ENCODE peak calls at places on chromosomes 2 and 18, in eight cellular contexts. V is CD8-positive, alpha-beta T cell; F is left ventricle myocardium inferior; H is IMR-90; R is endodermal cell; Y is body of pancreas; X is thoracic aorta; J is ovary. S is an unnamed sample. For H3K4me1, the result is how much of the 10 kb centered on the place peaks cover.

GRCh38 chr2:71510196-71510807 is 56.9 kb downstream of the DYSF start:
- DNase-seq in V (peak), F (peak), H (peak), R (peak), Y (peak), X (no peak), J (peak), S (no peak)

GRCh38 chr2:12965540-12966269 is 249.0 kb downstream of the TRIB2 start:
- DNase-seq in V (no peak), F (no peak), H (peak), R (no peak), Y (no peak), X (no peak), J (no peak), S (no peak)

GRCh38 chr18:67132919-67133318 is 383.6 kb downstream of the DSEL start:
- DNase-seq in V (no peak), F (no peak), H (no peak), R (no peak), Y (no peak), X (no peak), J (no peak), S (no peak)

GRCh38 chr2:231259104-231259503 is 60.7 kb downstream of the ARMC9 start:
- DNase-seq in V (no peak), F (no peak), H (no peak), R (no peak), Y (no peak), X (no peak), J (no peak), S (no peak)

GRCh38 chr2:206432432-206433082 is 10.8 kb upstream of the ADAM23 start:
- DNase-seq in V (no peak), F (no peak), H (no peak), R (no peak), Y (no peak), X (no peak), J (no peak), S (no peak)

GRCh38 chr2:56040189-56040588 is 116.6 kb upstream of the EFEMP1 start:
- DNase-seq in V (no peak), F (no peak), H (no peak), R (no peak), Y (peak), X (no peak), J (no peak), S (no peak)

GRCh38 chr2:29223851-29224692 is 108.9 kb downstream of the CLIP4 start:
- DNase-seq in V (no peak), F (no peak), H (peak), R (no peak), Y (peak), X (no peak), J (no peak), S (peak)

GRCh38 chr2:43266692-43267091 is 40.3 kb upstream of the ZFP36L2 start:
- DNase-seq in V (no peak), F (peak), H (peak), R (no peak), Y (peak), X (no peak), J (peak), S (no peak)

GRCh38 chr2:174603280-174603679 is 5.7 kb upstream of the WIPF1 start:
- DNase-seq in V (peak), F (no peak), H (peak), R (peak), Y (peak), X (no peak), J (no peak), S (peak)

GRCh38 chr2:174600349-174600748 is 2.7 kb upstream of the WIPF1 start:
- DNase-seq in V (no peak), F (no peak), H (no peak), R (no peak), Y (peak), X (no peak), J (no peak), S (no peak)

GRCh38 chr2:174599310-174599941 is 1.8 kb upstream of the WIPF1 start:
- DNase-seq in V (no peak), F (no peak), H (no peak), R (no peak), Y (no peak), X (no peak), J (no peak), S (no peak)

GRCh38 chr2:174605687-174606086 is 8.1 kb upstream of the WIPF1 start:
- DNase-seq in V (no peak), F (no peak), H (peak), R (no peak), Y (no peak), X (no peak), J (no peak), S (no peak)

DNA sequence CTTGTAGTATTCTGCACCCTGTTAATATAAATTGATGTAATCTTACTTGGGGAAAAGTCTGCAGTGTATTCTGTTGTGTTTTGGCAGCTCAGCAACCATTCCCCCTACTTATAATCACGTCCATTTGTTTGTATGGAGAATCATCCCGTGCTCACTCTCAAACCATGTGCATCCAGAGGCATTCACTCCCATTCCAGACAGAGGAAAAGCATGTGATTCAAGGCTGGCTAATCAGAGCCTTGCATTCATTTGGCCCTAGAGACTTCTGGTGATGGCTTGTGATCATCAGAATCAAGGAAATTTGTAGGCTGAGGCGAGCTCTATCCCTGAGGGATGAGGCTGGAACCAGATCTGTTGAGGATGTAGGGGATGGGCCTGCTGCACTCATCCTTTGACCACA is 5.1 kb upstream of the WIPF1 start:
- DNase-seq in V (no peak), F (no peak), H (no peak), R (no peak), Y (no peak), X (no peak), J (no peak), S (no peak)
- H3K4me1 ChIP-seq in V (half or more), F (under half), H (under half), R (under half), Y (under half), X (under half), J (under half), S (under half)

GRCh38 chr18:48292229-48292628 is 117.0 kb downstream of the ZBTB7C start:
- DNase-seq in V (no peak), F (no peak), H (no peak), R (no peak), Y (no peak), X (no peak), J (no peak), S (no peak)

GRCh38 chr18:48292787-48293409 is 116.3 kb downstream of the ZBTB7C start:
- DNase-seq in V (no peak), F (no peak), H (no peak), R (no peak), Y (no peak), X (no peak), J (no peak), S (no peak)

GRCh38 chr18:48295586-48296311 is 113.4 kb downstream of the ZBTB7C start:
- DNase-seq in V (no peak), F (no peak), H (no peak), R (peak), Y (no peak), X (no peak), J (no peak), S (no peak)

GRCh38 chr18:48294894-48295585 is 114.1 kb downstream of the ZBTB7C start:
- DNase-seq in V (no peak), F (no peak), H (no peak), R (no peak), Y (no peak), X (no peak), J (no peak), S (no peak)

DNA sequence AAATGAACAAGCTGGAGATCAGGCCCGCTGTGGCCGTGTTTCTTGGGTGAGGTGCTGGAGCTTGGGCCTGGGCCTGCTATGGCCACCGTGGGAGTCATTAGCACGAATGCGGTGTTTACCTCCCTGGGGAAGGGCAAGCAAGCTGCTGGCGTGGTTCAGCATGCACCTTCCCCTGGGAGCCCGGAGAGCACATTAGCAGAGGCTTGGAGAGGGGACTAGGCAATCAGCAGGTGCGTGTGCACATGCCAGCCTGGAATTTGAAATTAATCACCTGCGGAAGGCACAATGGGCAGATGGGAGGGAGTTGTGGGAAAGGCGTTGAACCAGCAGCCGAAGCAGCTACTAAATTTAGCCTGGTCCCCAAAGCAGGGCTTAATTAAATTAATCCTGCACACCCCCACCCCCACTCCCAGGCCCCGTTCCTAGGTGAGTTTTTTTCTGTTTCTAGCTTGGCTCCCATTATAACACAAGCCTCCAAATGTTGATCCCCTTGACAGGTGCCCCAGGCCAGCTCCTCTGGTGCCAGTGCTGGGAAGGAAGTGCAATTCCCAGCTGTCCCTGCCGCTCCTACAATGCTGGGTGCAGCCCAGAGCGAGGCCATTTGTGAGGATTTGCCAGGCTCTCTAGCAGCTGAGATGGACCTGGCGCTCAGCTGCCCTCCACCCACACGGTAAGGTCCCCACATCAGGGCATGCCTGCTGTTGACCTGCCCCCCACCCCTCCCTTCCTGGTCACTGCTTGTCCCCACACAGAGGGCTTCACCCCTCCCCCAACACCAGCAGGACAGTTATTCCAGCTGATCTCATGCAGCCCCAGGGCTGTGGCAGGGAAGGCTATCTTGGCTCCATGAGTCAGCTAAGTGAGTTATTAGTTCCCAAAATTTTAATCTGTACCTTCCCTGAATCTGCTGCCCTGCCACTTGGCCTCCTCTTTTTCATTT is 115.0 kb downstream of the ZBTB7C start:
- DNase-seq in V (no peak), F (no peak), H (no peak), R (no peak), Y (peak), X (no peak), J (no peak), S (no peak)
- H3K27ac ChIP-seq in V (no peak), F (no peak), H (no peak), R (peak), Y (no peak), X (peak), J (no peak), S (peak)

DNA sequence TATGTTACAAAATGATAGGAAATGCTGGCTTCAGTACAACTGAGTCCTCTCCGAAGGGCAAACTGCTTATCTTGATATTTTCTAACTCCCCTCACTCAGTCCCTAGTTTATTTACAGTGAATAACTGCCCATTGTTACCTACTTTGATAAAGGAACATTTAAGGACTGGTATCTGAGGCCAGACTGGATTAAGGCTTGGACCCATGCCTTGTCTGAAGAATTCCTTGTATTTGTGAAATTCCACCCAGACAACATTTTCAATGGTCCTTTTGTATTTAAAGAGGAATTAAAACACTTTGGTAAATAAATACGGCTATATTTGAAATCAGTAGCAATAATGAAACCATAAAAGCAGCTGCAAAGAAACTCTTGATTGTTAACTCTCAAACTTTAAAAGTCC is 58.3 kb downstream of the PELI1 start:
- DNase-seq in V (no peak), F (no peak), H (no peak), R (no peak), Y (no peak), X (no peak), J (no peak), S (no peak)
- H3K4me1 ChIP-seq in V (under half), F (under half), H (under half), R (under half), Y (under half), X (under half), J (under half), S (under half)

DNA sequence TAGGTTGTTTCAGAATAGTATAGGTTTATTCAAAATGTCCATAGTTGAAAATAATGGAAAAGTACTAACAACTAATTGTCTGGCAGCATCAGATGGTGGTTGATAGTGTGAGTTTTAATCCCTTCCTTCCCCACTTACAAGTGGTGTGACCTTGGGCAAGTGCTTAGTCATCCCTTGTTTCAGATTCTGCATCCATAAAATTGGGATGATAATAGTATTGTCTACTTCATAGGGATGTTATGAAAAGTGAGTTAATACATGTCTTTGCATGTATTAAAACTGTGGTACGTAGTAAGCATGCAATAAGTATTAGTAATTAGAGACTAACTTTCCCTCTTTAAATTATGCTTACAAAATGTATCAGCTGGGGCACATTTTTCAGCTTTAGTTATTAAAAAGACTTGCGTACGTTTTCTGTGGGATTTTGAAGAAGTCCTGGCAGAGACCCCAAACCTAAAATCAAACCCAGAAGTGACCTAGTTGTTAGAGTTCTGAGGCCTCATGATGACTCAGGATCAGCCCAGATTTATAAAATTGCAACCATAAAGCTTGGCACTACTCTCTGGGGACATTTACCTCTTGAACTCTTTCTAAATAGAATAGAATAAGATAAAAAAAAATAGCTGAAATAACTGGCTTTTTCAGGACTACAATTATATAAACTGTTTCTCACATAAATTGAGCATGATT is 8.6 kb downstream of the ITGA4 start:
- DNase-seq in V (no peak), F (no peak), H (peak), R (no peak), Y (no peak), X (no peak), J (no peak), S (no peak)
- H3K27ac ChIP-seq in V (peak), F (no peak), H (no peak), R (no peak), Y (no peak), X (no peak), J (no peak), S (no peak)

DNA sequence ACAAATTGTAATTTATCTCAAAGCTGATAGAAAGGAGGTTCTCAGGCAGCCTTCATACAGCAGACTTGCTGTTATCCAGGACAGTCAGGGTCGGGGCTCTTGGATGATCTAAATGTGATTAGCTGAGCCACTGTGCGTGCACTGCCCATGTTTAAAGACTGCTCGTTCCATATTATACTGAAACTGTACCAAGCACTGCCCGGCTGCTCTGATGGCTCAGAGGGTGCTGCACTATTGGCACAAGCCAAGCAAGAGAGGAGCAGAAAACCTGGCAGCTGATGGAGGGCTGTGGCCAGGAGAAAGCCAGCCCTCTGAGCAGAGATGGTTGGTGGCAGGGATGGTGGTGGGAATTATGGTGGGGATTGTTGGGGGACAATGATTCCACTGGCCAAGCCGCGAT is 63.4 kb downstream of the COL6A3 start:
- DNase-seq in V (no peak), F (no peak), H (no peak), R (no peak), Y (no peak), X (no peak), J (no peak), S (no peak)
- H3K4me1 ChIP-seq in V (under half), F (under half), H (under half), R (under half), Y (under half), X (under half), J (under half), S (under half)

GRCh38 chr2:46534589-46534988 is 55.2 kb downstream of the TMEM247 start:
- DNase-seq in V (no peak), F (no peak), H (no peak), R (no peak), Y (no peak), X (no peak), J (no peak), S (no peak)
- H3K27ac ChIP-seq in V (no peak), F (no peak), H (no peak), R (no peak), Y (no peak), X (no peak), J (no peak), S (no peak)

DNA sequence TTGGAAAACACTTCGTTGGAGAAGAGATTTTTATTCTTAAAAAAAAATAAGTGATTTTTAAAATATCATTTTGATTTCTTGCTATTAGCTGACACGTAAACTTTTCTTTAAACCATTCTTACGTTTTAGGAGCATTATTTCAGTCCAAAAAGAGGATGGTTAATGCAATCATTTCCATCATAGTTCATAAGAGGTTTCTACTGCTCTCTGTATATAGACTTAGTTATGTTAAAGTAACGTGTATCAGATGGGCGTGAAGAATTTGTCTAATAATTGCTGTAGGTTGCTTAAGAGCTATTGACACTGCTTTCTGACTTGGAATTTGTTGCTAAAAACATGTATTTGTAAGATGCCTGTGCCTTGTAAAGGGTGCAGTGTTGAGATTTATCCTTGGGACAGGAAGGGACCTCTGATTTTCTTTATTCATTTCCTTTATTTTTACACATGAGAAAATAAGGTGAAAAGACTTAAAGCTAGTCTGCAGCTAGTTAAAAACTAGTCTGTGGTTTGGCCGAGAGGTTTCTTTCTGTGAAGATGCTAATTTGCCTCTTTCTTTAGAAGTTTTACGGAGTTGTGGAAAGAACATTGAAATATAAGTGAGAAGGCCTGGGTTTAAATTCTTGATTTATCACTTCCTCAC is 2.9 kb downstream of the ANKRD12 start:
- DNase-seq in V (no peak), F (no peak), H (no peak), R (no peak), Y (no peak), X (no peak), J (no peak), S (no peak)
- H3K4me1 ChIP-seq in V (half or more), F (half or more), H (under half), R (under half), Y (half or more), X (half or more), J (under half), S (under half)

GRCh38 chr2:69119104-69119503 is 106.1 kb downstream of the ANTXR1 start:
- DNase-seq in V (no peak), F (no peak), H (no peak), R (peak), Y (no peak), X (no peak), J (no peak), S (peak)

GRCh38 chr2:69123182-69123581 is 110.2 kb downstream of the ANTXR1 start:
- DNase-seq in V (no peak), F (no peak), H (peak), R (peak), Y (no peak), X (no peak), J (no peak), S (no peak)

GRCh38 chr2:69124327-69124726 is 111.3 kb downstream of the ANTXR1 start:
- DNase-seq in V (no peak), F (no peak), H (no peak), R (peak), Y (no peak), X (no peak), J (no peak), S (no peak)

GRCh38 chr2:69119541-69119940 is 106.6 kb downstream of the ANTXR1 start:
- DNase-seq in V (no peak), F (no peak), H (no peak), R (peak), Y (no peak), X (no peak), J (no peak), S (no peak)

DNA sequence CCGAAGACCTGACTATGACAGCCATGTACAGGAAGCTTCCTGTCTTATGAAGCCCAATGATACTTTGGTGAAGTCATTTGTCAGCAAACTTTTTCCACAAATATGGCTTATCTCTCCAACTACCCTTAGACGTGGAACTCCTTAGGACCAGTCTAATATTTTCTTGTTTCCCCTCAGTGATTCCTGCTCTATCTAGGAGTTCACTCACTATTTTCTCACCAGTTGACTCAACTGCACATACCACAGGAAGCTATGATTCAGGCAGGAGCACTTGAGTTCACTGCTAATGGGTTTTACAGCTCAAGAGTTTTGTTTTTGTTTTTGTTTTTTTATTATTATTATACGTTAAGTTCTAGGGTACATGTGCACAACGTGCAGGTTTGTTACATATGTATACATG is 109.3 kb downstream of the ANTXR1 start:
- DNase-seq in V (no peak), F (no peak), H (peak), R (no peak), Y (no peak), X (no peak), J (no peak), S (no peak)
- H3K27ac ChIP-seq in V (no peak), F (no peak), H (no peak), R (no peak), Y (no peak), X (peak), J (no peak), S (peak)

DNA sequence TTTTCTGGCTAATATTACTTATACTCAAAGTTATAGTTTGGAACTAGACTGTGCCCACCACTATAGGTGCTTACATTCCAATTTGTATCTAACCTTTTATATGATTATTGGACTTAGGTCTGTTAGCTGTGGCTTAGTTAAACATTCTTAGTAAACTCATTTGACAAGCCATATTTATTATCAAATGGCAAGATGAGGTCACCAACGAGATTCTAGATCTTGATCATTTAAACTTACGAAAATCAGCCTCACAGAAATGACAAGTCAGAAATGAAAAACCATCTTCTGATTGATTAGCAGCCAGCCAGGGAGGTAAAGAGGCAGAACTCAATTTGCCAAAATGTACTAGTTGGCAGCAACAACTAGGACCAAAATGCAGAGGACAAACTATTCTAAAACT is 100.4 kb upstream of the STK17B start:
- DNase-seq in V (no peak), F (no peak), H (no peak), R (no peak), Y (no peak), X (no peak), J (no peak), S (no peak)
- H3K4me1 ChIP-seq in V (half or more), F (half or more), H (under half), R (under half), Y (under half), X (half or more), J (under half), S (under half)